ENCODE peak calls at places on chromosome 15, in four cellular contexts. One of them, this sample, is unnamed.

GRCh38 chr15:78237146-78237545 is 2.8 kb upstream of the ACSBG1 start:
- DNase-seq in skeletal muscle cell: no peak
- DNase-seq in amniotic stem cell: no peak
- DNase-seq in GF-D8: no peak
- DNase-seq in this sample: no peak

GRCh38 chr15:51939216-51939615 is 32.4 kb downstream of the LEO1 start:
- DNase-seq in skeletal muscle cell: no peak
- DNase-seq in amniotic stem cell: no peak
- DNase-seq in GF-D8: no peak
- DNase-seq in this sample: no peak

GRCh38 chr15:40543631-40544294 is 21.1 kb downstream of the CCDC32 start:
- DNase-seq in skeletal muscle cell: no peak
- DNase-seq in amniotic stem cell: no peak
- DNase-seq in GF-D8: no peak
- DNase-seq in this sample: no peak

GRCh38 chr15:34266751-34267150 is 41.9 kb downstream of the EMC4 start:
- DNase-seq in skeletal muscle cell: no peak
- DNase-seq in amniotic stem cell: no peak
- DNase-seq in GF-D8: no peak
- DNase-seq in this sample: no peak

GRCh38 chr15:41304149-41304548 is 28.2 kb downstream of the OIP5 start:
- DNase-seq in skeletal muscle cell: no peak
- DNase-seq in amniotic stem cell: no peak
- DNase-seq in GF-D8: no peak
- DNase-seq in this sample: no peak

GRCh38 chr15:57521503-57521902 is 70.2 kb upstream of the MYZAP start:
- DNase-seq in skeletal muscle cell: no peak
- DNase-seq in amniotic stem cell: no peak
- DNase-seq in GF-D8: no peak
- DNase-seq in this sample: no peak

GRCh38 chr15:93451265-93451664 is 362.3 kb upstream of the RGMA start:
- DNase-seq in skeletal muscle cell: no peak
- DNase-seq in amniotic stem cell: no peak
- DNase-seq in GF-D8: no peak
- DNase-seq in this sample: no peak

GRCh38 chr15:80404719-80405553 is 754 bp downstream of the ARNT2 start:
- DNase-seq in skeletal muscle cell: no peak
- DNase-seq in amniotic stem cell: no peak
- DNase-seq in GF-D8: no peak
- DNase-seq in this sample: no peak

GRCh38 chr15:67822537-67823370 is 2.6 kb upstream of the SKOR1 start:
- DNase-seq in skeletal muscle cell: no peak
- DNase-seq in amniotic stem cell: no peak
- DNase-seq in GF-D8: no peak
- DNase-seq in this sample: no peak

GRCh38 chr15:100131321-100132224 is 210.2 kb downstream of the ADAMTS17 start:
- DNase-seq in skeletal muscle cell: peak
- DNase-seq in amniotic stem cell: no peak
- DNase-seq in GF-D8: no peak
- DNase-seq in this sample: no peak

GRCh38 chr15:69626095-69627066 is 173.8 kb downstream of the RPLP1 start:
- DNase-seq in skeletal muscle cell: no peak
- DNase-seq in amniotic stem cell: no peak
- DNase-seq in GF-D8: no peak
- DNase-seq in this sample: no peak

GRCh38 chr15:39358441-39359041 is 222.3 kb upstream of the THBS1 start:
- DNase-seq in skeletal muscle cell: no peak
- DNase-seq in amniotic stem cell: no peak
- DNase-seq in GF-D8: no peak
- DNase-seq in this sample: no peak

GRCh38 chr15:39543651-39544050 is 37.2 kb upstream of the THBS1 start:
- DNase-seq in skeletal muscle cell: no peak
- DNase-seq in amniotic stem cell: no peak
- DNase-seq in GF-D8: no peak
- DNase-seq in this sample: no peak

GRCh38 chr15:47685141-47685870 is 32.0 kb upstream of the SEMA6D start:
- DNase-seq in skeletal muscle cell: no peak
- DNase-seq in amniotic stem cell: peak
- DNase-seq in GF-D8: no peak
- DNase-seq in this sample: no peak

GRCh38 chr15:88911766-88912118 is 1.4 kb downstream of the MFGE8 start:
- DNase-seq in skeletal muscle cell: no peak
- DNase-seq in amniotic stem cell: no peak
- DNase-seq in GF-D8: no peak
- DNase-seq in this sample: no peak

GRCh38 chr15:89167267-89168176 is 53.9 kb downstream of the RLBP1 start:
- DNase-seq in skeletal muscle cell: peak
- DNase-seq in amniotic stem cell: no peak
- DNase-seq in GF-D8: peak
- DNase-seq in this sample: no peak

GRCh38 chr15:48683991-48684765 is 38.7 kb upstream of the FBN1 start:
- DNase-seq in skeletal muscle cell: no peak
- DNase-seq in amniotic stem cell: no peak
- DNase-seq in GF-D8: no peak
- DNase-seq in this sample: no peak

GRCh38 chr15:55499158-55499557 is 8.9 kb downstream of the DNAAF4 start:
- DNase-seq in skeletal muscle cell: no peak
- DNase-seq in amniotic stem cell: no peak
- DNase-seq in GF-D8: no peak
- DNase-seq in this sample: no peak

GRCh38 chr15:100483370-100483769 is 45.4 kb downstream of the CERS3 start:
- DNase-seq in skeletal muscle cell: no peak
- DNase-seq in amniotic stem cell: no peak
- DNase-seq in GF-D8: no peak
- DNase-seq in this sample: no peak

GRCh38 chr15:75177360-75178071 is 24.2 kb upstream of the C15orf39 start:
- DNase-seq in skeletal muscle cell: no peak
- DNase-seq in amniotic stem cell: no peak
- DNase-seq in GF-D8: no peak
- DNase-seq in this sample: no peak

This sample was measured in AG04449.